ENCODE peak calls at places on chromosome X, in seven cellular contexts. W is globus pallidus, J is neural crest cell, L is amygdala, N is PC-9, Z is nucleus accumbens, M is M059J. B is an unnamed sample.

GRCh38 chrX:40373641-40374040 is 207.1 kb upstream of the ATP6AP2 start:
- DNase-seq in N (no peak), M (no peak), J (no peak), W (no peak), L (no peak), Z (no peak), B (no peak)

GRCh38 chrX:155027509-155028066 is 944 bp downstream of the FUNDC2 start:
- DNase-seq in M (peak; percentile 83), J (no peak), Z (no peak), W (peak; percentile 29), N (peak; percentile 7), L (no peak), B (no peak)

GRCh38 chrX:15468036-15468435 is 25.1 kb downstream of the PIR start:
- DNase-seq in M (peak; percentile 44), L (no peak), W (peak; percentile 41), Z (no peak), J (no peak), N (no peak), B (no peak)

GRCh38 chrX:21959362-21960051 is 19.0 kb downstream of the SMS start:
- DNase-seq in M (no peak), N (no peak), L (no peak), Z (no peak), J (no peak), W (no peak), B (no peak)

GRCh38 chrX:102849396-102849795 is 87.7 kb upstream of the RAB40AL start:
- DNase-seq in J (no peak), Z (no peak), N (no peak), M (no peak), W (no peak), L (no peak), B (no peak)

GRCh38 chrX:128818690-128819089 is 704.6 kb downstream of the SMARCA1 start:
- DNase-seq in M (no peak), L (no peak), Z (no peak), N (no peak), J (no peak), W (no peak), B (no peak)

GRCh38 chrX:100747090-100747489 is 15.2 kb upstream of the SYTL4 start:
- DNase-seq in J (no peak), L (no peak), M (peak; percentile 11), W (no peak), N (no peak), Z (no peak), B (no peak)

GRCh38 chrX:84933956-84934556 is 69.6 kb upstream of the APOOL start:
- DNase-seq in L (no peak), Z (no peak), J (no peak), N (no peak), W (no peak), M (no peak), B (no peak)

GRCh38 chrX:72621619-72622485 is 49.2 kb upstream of the HDAC8 start:
- DNase-seq in N (no peak), J (no peak), Z (no peak), W (no peak), L (no peak), M (peak; percentile 61), B (no peak)

GRCh38 chrX:153400146-153401132 is 711 bp downstream of the PNMA6E start:
- DNase-seq in L (no peak), J (peak; percentile 53), W (no peak), Z (no peak), N (peak; percentile 16), M (peak; percentile 12), B (no peak)

GRCh38 chrX:56281789-56282188 is 49.6 kb downstream of the KLF8 start:
- DNase-seq in L (no peak), J (no peak), N (peak; percentile 4), M (peak; percentile 29), W (peak; percentile 16), Z (no peak), B (no peak)

GRCh38 chrX:38805294-38806053 is 4.2 kb downstream of the MID1IP1 start:
- DNase-seq in N (no peak), M (peak; percentile 75), L (peak; percentile 14), J (no peak), Z (peak; percentile 9), W (peak; percentile 69), B (peak; percentile 7)

GRCh38 chrX:39491548-39492297 is 606.0 kb downstream of the BCOR start:
- DNase-seq in W (no peak), N (no peak), J (no peak), M (no peak), L (no peak), Z (no peak), B (no peak)

GRCh38 chrX:136540226-136540625 is 8.2 kb downstream of the VGLL1 start:
- DNase-seq in N (no peak), Z (no peak), M (no peak), J (no peak), L (no peak), W (no peak), B (no peak)

GRCh38 chrX:108494416-108495095 is 54.9 kb downstream of the COL4A5 start:
- DNase-seq in M (no peak), L (no peak), W (no peak), N (no peak), J (no peak), Z (no peak), B (no peak)

GRCh38 chrX:105173071-105173470 is 47.4 kb downstream of the TEX13A start:
- DNase-seq in W (no peak), Z (no peak), M (no peak), J (no peak), L (no peak), N (no peak), B (no peak)

GRCh38 chrX:113059714-113060113 is 219.1 kb upstream of the AMOT start:
- DNase-seq in L (no peak), J (no peak), W (no peak), N (no peak), M (peak; percentile 58), Z (no peak), B (no peak)

GRCh38 chrX:131802836-131803626 is 220.1 kb upstream of the STK26 start:
- DNase-seq in M (peak; percentile 8), Z (peak; percentile 51), W (no peak), N (peak; percentile 21), L (no peak), J (no peak), B (peak; percentile 66)

GRCh38 chrX:153600921-153601320 is 2.0 kb upstream of the CCNQ start:
- DNase-seq in Z (no peak), L (no peak), M (no peak), N (no peak), J (no peak), W (no peak), B (no peak)

GRCh38 chrX:47093860-47094259 is 15.6 kb downstream of the RGN start:
- DNase-seq in J (no peak), M (no peak), Z (no peak), N (no peak), L (no peak), W (no peak), B (no peak)

GRCh38 chrX:69197690-69198089 is 32.4 kb upstream of the PJA1 start:
- DNase-seq in M (no peak), L (no peak), W (no peak), Z (no peak), N (no peak), J (no peak), B (no peak)

GRCh38 chrX:45768666-45769065 is 568.0 kb upstream of the DIPK2B start:
- DNase-seq in Z (no peak), N (no peak), W (no peak), M (no peak), L (no peak), J (no peak), B (no peak)

GRCh38 chrX:20514358-20514757 is 247.6 kb upstream of the RPS6KA3 start:
- DNase-seq in N (peak; percentile 9), W (no peak), Z (no peak), J (no peak), M (peak; percentile 96), L (no peak), B (no peak)

GRCh38 chrX:124529786-124530185 is 183.4 kb downstream of the SH2D1A start:
- DNase-seq in N (no peak), Z (no peak), M (no peak), J (no peak), W (no peak), L (no peak), B (no peak)

GRCh38 chrX:28638775-28639174 is 51.5 kb downstream of the IL1RAPL1 start:
- DNase-seq in W (no peak), J (no peak), Z (no peak), N (no peak), M (no peak), L (no peak), B (no peak)

GRCh38 chrX:23752740-23753435 is 9.8 kb upstream of the ACOT9 start:
- DNase-seq in M (peak; percentile 94), L (no peak), N (no peak), J (no peak), Z (no peak), W (no peak), B (no peak)

GRCh38 chrX:10049246-10049645 is 82.1 kb downstream of the CLDN34 start:
- DNase-seq in Z (no peak), N (no peak), W (no peak), M (no peak), L (no peak), J (no peak), B (no peak)

GRCh38 chrX:40471965-40472648 is 108.7 kb upstream of the ATP6AP2 start:
- DNase-seq in W (peak; percentile 73), Z (no peak), M (no peak), N (no peak), L (peak; percentile 17), J (no peak), B (peak; percentile 50)